ENCODE peak calls at places on chromosomes 16 and 17, in eight cellular contexts. One of them, this sample, is unnamed.

GRCh38 chr17:2703606-2704005 is 8.0 kb downstream of the CLUH start:
- DNase-seq in endothelial cell: no peak
- DNase-seq in naive thymus-derived CD4-positive, alpha-beta T cell: no peak
- DNase-seq in body of pancreas: no peak
- DNase-seq in activated T-helper 9 cell treated with anti-CD3 and anti-CD28 coated beads, Interleukin-2, amount 50 U/mL, for 16 hours: no peak
- DNase-seq in sigmoid colon: no peak
- DNase-seq in HS-27A: no peak
- DNase-seq in aorta: peak; percentile 45
- DNase-seq in this sample: no peak

GRCh38 chr16:84717484-84717883 is 17.7 kb downstream of the USP10 start:
- DNase-seq in HS-27A: no peak
- DNase-seq in sigmoid colon: no peak
- DNase-seq in endothelial cell: no peak
- DNase-seq in body of pancreas: no peak
- DNase-seq in naive thymus-derived CD4-positive, alpha-beta T cell: no peak
- DNase-seq in aorta: no peak
- DNase-seq in activated T-helper 9 cell treated with anti-CD3 and anti-CD28 coated beads, Interleukin-2, amount 50 U/mL, for 16 hours: no peak
- DNase-seq in this sample: no peak

GRCh38 chr17:4162775-4163498 is 19.9 kb downstream of the CYB5D2 start:
- DNase-seq in aorta: no peak
- DNase-seq in naive thymus-derived CD4-positive, alpha-beta T cell: no peak
- DNase-seq in activated T-helper 9 cell treated with anti-CD3 and anti-CD28 coated beads, Interleukin-2, amount 50 U/mL, for 16 hours: no peak
- DNase-seq in endothelial cell: no peak
- DNase-seq in body of pancreas: no peak
- DNase-seq in sigmoid colon: no peak
- DNase-seq in HS-27A: no peak
- DNase-seq in this sample: peak; percentile 24

GRCh38 chr16:1972490-1972877 is 631 bp downstream of the TBL3 start:
- DNase-seq in sigmoid colon: no peak
- DNase-seq in endothelial cell: no peak
- DNase-seq in HS-27A: no peak
- DNase-seq in body of pancreas: peak; percentile 27
- DNase-seq in naive thymus-derived CD4-positive, alpha-beta T cell: no peak
- DNase-seq in activated T-helper 9 cell treated with anti-CD3 and anti-CD28 coated beads, Interleukin-2, amount 50 U/mL, for 16 hours: no peak
- DNase-seq in aorta: no peak
- DNase-seq in this sample: no peak

GRCh38 chr17:58577696-58578095 is 63.3 kb upstream of the MTMR4 start:
- DNase-seq in endothelial cell: peak; percentile 48
- DNase-seq in HS-27A: no peak
- DNase-seq in sigmoid colon: no peak
- DNase-seq in body of pancreas: peak; percentile 44
- DNase-seq in aorta: no peak
- DNase-seq in naive thymus-derived CD4-positive, alpha-beta T cell: peak; percentile 4
- DNase-seq in activated T-helper 9 cell treated with anti-CD3 and anti-CD28 coated beads, Interleukin-2, amount 50 U/mL, for 16 hours: peak; percentile 23
- DNase-seq in this sample: peak; percentile 42

GRCh38 chr16:48317614-48318013 is 67.6 kb downstream of the SIAH1 start:
- DNase-seq in HS-27A: peak; percentile 33
- DNase-seq in endothelial cell: no peak
- DNase-seq in aorta: no peak
- DNase-seq in body of pancreas: no peak
- DNase-seq in naive thymus-derived CD4-positive, alpha-beta T cell: no peak
- DNase-seq in sigmoid colon: no peak
- DNase-seq in activated T-helper 9 cell treated with anti-CD3 and anti-CD28 coated beads, Interleukin-2, amount 50 U/mL, for 16 hours: no peak
- DNase-seq in this sample: no peak

GRCh38 chr17:35896011-35896587 is 15.9 kb upstream of the CCL5 start:
- DNase-seq in HS-27A: no peak
- DNase-seq in naive thymus-derived CD4-positive, alpha-beta T cell: no peak
- DNase-seq in activated T-helper 9 cell treated with anti-CD3 and anti-CD28 coated beads, Interleukin-2, amount 50 U/mL, for 16 hours: no peak
- DNase-seq in body of pancreas: no peak
- DNase-seq in endothelial cell: no peak
- DNase-seq in sigmoid colon: no peak
- DNase-seq in aorta: no peak
- DNase-seq in this sample: no peak

GRCh38 chr16:720990-721764 is at the start of gene ANTKMT:
- DNase-seq in sigmoid colon: peak; percentile 86
- DNase-seq in aorta: peak; percentile 92
- DNase-seq in HS-27A: peak; percentile 54
- DNase-seq in body of pancreas: peak; percentile 86
- DNase-seq in activated T-helper 9 cell treated with anti-CD3 and anti-CD28 coated beads, Interleukin-2, amount 50 U/mL, for 16 hours: peak; percentile 54
- DNase-seq in endothelial cell: peak; percentile 67
- DNase-seq in naive thymus-derived CD4-positive, alpha-beta T cell: peak; percentile 53
- DNase-seq in this sample: peak; percentile 86

GRCh38 chr17:58313815-58314705 is 14.5 kb downstream of the TSPOAP1 start:
- DNase-seq in endothelial cell: peak; percentile 0
- DNase-seq in naive thymus-derived CD4-positive, alpha-beta T cell: no peak
- DNase-seq in sigmoid colon: no peak
- DNase-seq in HS-27A: no peak
- DNase-seq in activated T-helper 9 cell treated with anti-CD3 and anti-CD28 coated beads, Interleukin-2, amount 50 U/mL, for 16 hours: no peak
- DNase-seq in aorta: no peak
- DNase-seq in body of pancreas: no peak
- DNase-seq in this sample: peak; percentile 5

GRCh38 chr16:14172200-14172805 is 101.2 kb downstream of the MRTFB start:
- DNase-seq in aorta: no peak
- DNase-seq in body of pancreas: no peak
- DNase-seq in endothelial cell: no peak
- DNase-seq in naive thymus-derived CD4-positive, alpha-beta T cell: no peak
- DNase-seq in activated T-helper 9 cell treated with anti-CD3 and anti-CD28 coated beads, Interleukin-2, amount 50 U/mL, for 16 hours: no peak
- DNase-seq in sigmoid colon: no peak
- DNase-seq in HS-27A: no peak
- DNase-seq in this sample: no peak

GRCh38 chr17:33888455-33888854 is 366.6 kb upstream of the CCL2 start:
- DNase-seq in activated T-helper 9 cell treated with anti-CD3 and anti-CD28 coated beads, Interleukin-2, amount 50 U/mL, for 16 hours: no peak
- DNase-seq in aorta: no peak
- DNase-seq in body of pancreas: no peak
- DNase-seq in sigmoid colon: no peak
- DNase-seq in HS-27A: no peak
- DNase-seq in endothelial cell: no peak
- DNase-seq in naive thymus-derived CD4-positive, alpha-beta T cell: no peak
- DNase-seq in this sample: no peak

GRCh38 chr16:81623365-81624102 is 155.6 kb upstream of the PLCG2 start:
- DNase-seq in HS-27A: no peak
- DNase-seq in naive thymus-derived CD4-positive, alpha-beta T cell: peak; percentile 10
- DNase-seq in endothelial cell: peak; percentile 57
- DNase-seq in activated T-helper 9 cell treated with anti-CD3 and anti-CD28 coated beads, Interleukin-2, amount 50 U/mL, for 16 hours: peak; percentile 26
- DNase-seq in body of pancreas: peak; percentile 51
- DNase-seq in sigmoid colon: no peak
- DNase-seq in aorta: no peak
- DNase-seq in this sample: peak; percentile 63

GRCh38 chr16:64153718-64154117 is 968.1 kb downstream of the CDH11 start:
- DNase-seq in aorta: no peak
- DNase-seq in sigmoid colon: no peak
- DNase-seq in body of pancreas: no peak
- DNase-seq in naive thymus-derived CD4-positive, alpha-beta T cell: no peak
- DNase-seq in HS-27A: no peak
- DNase-seq in activated T-helper 9 cell treated with anti-CD3 and anti-CD28 coated beads, Interleukin-2, amount 50 U/mL, for 16 hours: no peak
- DNase-seq in endothelial cell: no peak
- DNase-seq in this sample: no peak

GRCh38 chr16:1420111-1420539 is 422 bp downstream of the UQCC4 start:
- DNase-seq in body of pancreas: no peak
- DNase-seq in activated T-helper 9 cell treated with anti-CD3 and anti-CD28 coated beads, Interleukin-2, amount 50 U/mL, for 16 hours: no peak
- DNase-seq in endothelial cell: no peak
- DNase-seq in HS-27A: no peak
- DNase-seq in sigmoid colon: no peak
- DNase-seq in naive thymus-derived CD4-positive, alpha-beta T cell: no peak
- DNase-seq in aorta: peak; percentile 72
- DNase-seq in this sample: peak; percentile 61

GRCh38 chr17:4179071-4179470 is 36.1 kb downstream of the CYB5D2 start:
- DNase-seq in HS-27A: no peak
- DNase-seq in activated T-helper 9 cell treated with anti-CD3 and anti-CD28 coated beads, Interleukin-2, amount 50 U/mL, for 16 hours: no peak
- DNase-seq in sigmoid colon: no peak
- DNase-seq in endothelial cell: no peak
- DNase-seq in aorta: peak; percentile 6
- DNase-seq in body of pancreas: no peak
- DNase-seq in naive thymus-derived CD4-positive, alpha-beta T cell: no peak
- DNase-seq in this sample: no peak

GRCh38 chr16:56525154-56525720 is 5.4 kb upstream of the BBS2 start:
- DNase-seq in body of pancreas: no peak
- DNase-seq in activated T-helper 9 cell treated with anti-CD3 and anti-CD28 coated beads, Interleukin-2, amount 50 U/mL, for 16 hours: no peak
- DNase-seq in HS-27A: no peak
- DNase-seq in naive thymus-derived CD4-positive, alpha-beta T cell: no peak
- DNase-seq in sigmoid colon: no peak
- DNase-seq in aorta: no peak
- DNase-seq in endothelial cell: no peak
- DNase-seq in this sample: no peak

GRCh38 chr16:21684199-21684598 is 20.4 kb downstream of the OTOA start:
- DNase-seq in naive thymus-derived CD4-positive, alpha-beta T cell: no peak
- DNase-seq in body of pancreas: peak; percentile 18
- DNase-seq in activated T-helper 9 cell treated with anti-CD3 and anti-CD28 coated beads, Interleukin-2, amount 50 U/mL, for 16 hours: peak; percentile 4
- DNase-seq in endothelial cell: peak; percentile 9
- DNase-seq in sigmoid colon: no peak
- DNase-seq in HS-27A: no peak
- DNase-seq in aorta: no peak
- DNase-seq in this sample: peak; percentile 52

GRCh38 chr16:87584271-87584670 is 18.0 kb upstream of the JPH3 start:
- DNase-seq in HS-27A: no peak
- DNase-seq in body of pancreas: no peak
- DNase-seq in naive thymus-derived CD4-positive, alpha-beta T cell: no peak
- DNase-seq in activated T-helper 9 cell treated with anti-CD3 and anti-CD28 coated beads, Interleukin-2, amount 50 U/mL, for 16 hours: no peak
- DNase-seq in endothelial cell: no peak
- DNase-seq in sigmoid colon: no peak
- DNase-seq in aorta: no peak
- DNase-seq in this sample: no peak

GRCh38 chr16:9965079-9965478 is 217.1 kb downstream of the GRIN2A start:
- DNase-seq in aorta: no peak
- DNase-seq in activated T-helper 9 cell treated with anti-CD3 and anti-CD28 coated beads, Interleukin-2, amount 50 U/mL, for 16 hours: no peak
- DNase-seq in endothelial cell: no peak
- DNase-seq in sigmoid colon: no peak
- DNase-seq in body of pancreas: no peak
- DNase-seq in HS-27A: no peak
- DNase-seq in naive thymus-derived CD4-positive, alpha-beta T cell: no peak
- DNase-seq in this sample: no peak

GRCh38 chr17:968812-969766 is 10.5 kb downstream of the NXN start:
- DNase-seq in body of pancreas: no peak
- DNase-seq in sigmoid colon: no peak
- DNase-seq in HS-27A: no peak
- DNase-seq in endothelial cell: no peak
- DNase-seq in aorta: no peak
- DNase-seq in naive thymus-derived CD4-positive, alpha-beta T cell: no peak
- DNase-seq in activated T-helper 9 cell treated with anti-CD3 and anti-CD28 coated beads, Interleukin-2, amount 50 U/mL, for 16 hours: no peak
- DNase-seq in this sample: no peak

GRCh38 chr16:67530013-67530939 is 1.6 kb downstream of the RIPOR1 start:
- DNase-seq in sigmoid colon: peak; percentile 92
- DNase-seq in body of pancreas: peak; percentile 68
- DNase-seq in aorta: peak; percentile 95
- DNase-seq in naive thymus-derived CD4-positive, alpha-beta T cell: no peak
- DNase-seq in activated T-helper 9 cell treated with anti-CD3 and anti-CD28 coated beads, Interleukin-2, amount 50 U/mL, for 16 hours: no peak
- DNase-seq in endothelial cell: no peak
- DNase-seq in HS-27A: no peak
- DNase-seq in this sample: peak; percentile 77

GRCh38 chr16:81652798-81653505 is 126.1 kb upstream of the PLCG2 start:
- DNase-seq in naive thymus-derived CD4-positive, alpha-beta T cell: no peak
- DNase-seq in body of pancreas: no peak
- DNase-seq in aorta: no peak
- DNase-seq in activated T-helper 9 cell treated with anti-CD3 and anti-CD28 coated beads, Interleukin-2, amount 50 U/mL, for 16 hours: no peak
- DNase-seq in endothelial cell: no peak
- DNase-seq in sigmoid colon: no peak
- DNase-seq in HS-27A: no peak
- DNase-seq in this sample: no peak

GRCh38 chr17:32498362-32498761 is 11.6 kb downstream of the CDK5R1 start:
- DNase-seq in endothelial cell: no peak
- DNase-seq in HS-27A: no peak
- DNase-seq in sigmoid colon: peak; percentile 55
- DNase-seq in body of pancreas: no peak
- DNase-seq in aorta: peak; percentile 22
- DNase-seq in naive thymus-derived CD4-positive, alpha-beta T cell: no peak
- DNase-seq in activated T-helper 9 cell treated with anti-CD3 and anti-CD28 coated beads, Interleukin-2, amount 50 U/mL, for 16 hours: no peak
- DNase-seq in this sample: no peak

GRCh38 chr17:28967240-28968135 is 16.2 kb upstream of the PHF12 start:
- DNase-seq in endothelial cell: no peak
- DNase-seq in sigmoid colon: no peak
- DNase-seq in body of pancreas: no peak
- DNase-seq in aorta: peak; percentile 56
- DNase-seq in naive thymus-derived CD4-positive, alpha-beta T cell: no peak
- DNase-seq in activated T-helper 9 cell treated with anti-CD3 and anti-CD28 coated beads, Interleukin-2, amount 50 U/mL, for 16 hours: no peak
- DNase-seq in HS-27A: no peak
- DNase-seq in this sample: no peak

GRCh38 chr16:2039286-2040030 is 8.2 kb downstream of the NTHL1 start:
- DNase-seq in aorta: no peak
- DNase-seq in HS-27A: no peak
- DNase-seq in naive thymus-derived CD4-positive, alpha-beta T cell: no peak
- DNase-seq in body of pancreas: no peak
- DNase-seq in endothelial cell: no peak
- DNase-seq in activated T-helper 9 cell treated with anti-CD3 and anti-CD28 coated beads, Interleukin-2, amount 50 U/mL, for 16 hours: no peak
- DNase-seq in sigmoid colon: peak; percentile 96
- DNase-seq in this sample: peak; percentile 84

GRCh38 chr16:7345423-7345822 is 12.8 kb downstream of the RBFOX1 start:
- DNase-seq in body of pancreas: no peak
- DNase-seq in naive thymus-derived CD4-positive, alpha-beta T cell: no peak
- DNase-seq in HS-27A: no peak
- DNase-seq in aorta: no peak
- DNase-seq in sigmoid colon: no peak
- DNase-seq in activated T-helper 9 cell treated with anti-CD3 and anti-CD28 coated beads, Interleukin-2, amount 50 U/mL, for 16 hours: no peak
- DNase-seq in endothelial cell: no peak
- DNase-seq in this sample: no peak

GRCh38 chr17:62178579-62178978 is 113.5 kb upstream of the MED13 start:
- DNase-seq in aorta: no peak
- DNase-seq in body of pancreas: no peak
- DNase-seq in naive thymus-derived CD4-positive, alpha-beta T cell: no peak
- DNase-seq in activated T-helper 9 cell treated with anti-CD3 and anti-CD28 coated beads, Interleukin-2, amount 50 U/mL, for 16 hours: no peak
- DNase-seq in HS-27A: no peak
- DNase-seq in endothelial cell: no peak
- DNase-seq in sigmoid colon: no peak
- DNase-seq in this sample: peak; percentile 23

GRCh38 chr16:4637501-4638166 is 13.0 kb downstream of the MGRN1 start:
- DNase-seq in aorta: no peak
- DNase-seq in activated T-helper 9 cell treated with anti-CD3 and anti-CD28 coated beads, Interleukin-2, amount 50 U/mL, for 16 hours: no peak
- DNase-seq in naive thymus-derived CD4-positive, alpha-beta T cell: no peak
- DNase-seq in sigmoid colon: no peak
- DNase-seq in HS-27A: no peak
- DNase-seq in body of pancreas: no peak
- DNase-seq in endothelial cell: no peak
- DNase-seq in this sample: no peak

GRCh38 chr17:27959382-27959709 is 66.2 kb upstream of the LYRM9 start:
- DNase-seq in aorta: no peak
- DNase-seq in body of pancreas: no peak
- DNase-seq in activated T-helper 9 cell treated with anti-CD3 and anti-CD28 coated beads, Interleukin-2, amount 50 U/mL, for 16 hours: no peak
- DNase-seq in endothelial cell: no peak
- DNase-seq in sigmoid colon: no peak
- DNase-seq in HS-27A: no peak
- DNase-seq in naive thymus-derived CD4-positive, alpha-beta T cell: no peak
- DNase-seq in this sample: no peak

GRCh38 chr16:13992322-13992721 is 72.4 kb downstream of the ERCC4 start:
- DNase-seq in sigmoid colon: no peak
- DNase-seq in aorta: no peak
- DNase-seq in activated T-helper 9 cell treated with anti-CD3 and anti-CD28 coated beads, Interleukin-2, amount 50 U/mL, for 16 hours: no peak
- DNase-seq in HS-27A: no peak
- DNase-seq in endothelial cell: no peak
- DNase-seq in body of pancreas: no peak
- DNase-seq in naive thymus-derived CD4-positive, alpha-beta T cell: no peak
- DNase-seq in this sample: no peak

GRCh38 chr17:18921485-18921884 is 30.5 kb upstream of the SLC5A10 start:
- DNase-seq in activated T-helper 9 cell treated with anti-CD3 and anti-CD28 coated beads, Interleukin-2, amount 50 U/mL, for 16 hours: no peak
- DNase-seq in HS-27A: no peak
- DNase-seq in endothelial cell: no peak
- DNase-seq in sigmoid colon: no peak
- DNase-seq in aorta: no peak
- DNase-seq in naive thymus-derived CD4-positive, alpha-beta T cell: no peak
- DNase-seq in body of pancreas: no peak
- DNase-seq in this sample: no peak

GRCh38 chr17:17516315-17516930 is 20.2 kb upstream of the RASD1 start:
- DNase-seq in HS-27A: no peak
- DNase-seq in aorta: no peak
- DNase-seq in activated T-helper 9 cell treated with anti-CD3 and anti-CD28 coated beads, Interleukin-2, amount 50 U/mL, for 16 hours: no peak
- DNase-seq in sigmoid colon: no peak
- DNase-seq in naive thymus-derived CD4-positive, alpha-beta T cell: no peak
- DNase-seq in body of pancreas: no peak
- DNase-seq in endothelial cell: no peak
- DNase-seq in this sample: no peak

GRCh38 chr16:53912155-53912554 is 208.2 kb downstream of the FTO start:
- DNase-seq in activated T-helper 9 cell treated with anti-CD3 and anti-CD28 coated beads, Interleukin-2, amount 50 U/mL, for 16 hours: no peak
- DNase-seq in endothelial cell: no peak
- DNase-seq in aorta: no peak
- DNase-seq in HS-27A: no peak
- DNase-seq in naive thymus-derived CD4-positive, alpha-beta T cell: peak; percentile 19
- DNase-seq in sigmoid colon: no peak
- DNase-seq in body of pancreas: no peak
- DNase-seq in this sample: no peak

GRCh38 chr17:40417258-40417608 is 463 bp downstream of the TOP2A start:
- DNase-seq in aorta: no peak
- DNase-seq in HS-27A: peak; percentile 7
- DNase-seq in activated T-helper 9 cell treated with anti-CD3 and anti-CD28 coated beads, Interleukin-2, amount 50 U/mL, for 16 hours: no peak
- DNase-seq in sigmoid colon: no peak
- DNase-seq in endothelial cell: peak; percentile 22
- DNase-seq in body of pancreas: no peak
- DNase-seq in naive thymus-derived CD4-positive, alpha-beta T cell: no peak
- DNase-seq in this sample: no peak

This sample was measured in adrenal gland.